ENCODE peak calls at places on chromosome 11, in nine cellular contexts. R is fibroblast of mammary gland; N is adipocyte; U is GM12865; P is Jurkat, Clone E6-1; E is endothelial cell; G is stimulated activated CD4-positive, alpha-beta T cell treated with anti-CD3 and anti-CD28 coated beads, Interleukin-1b, Interleukin-23, amount 100 ng/mL, for 4 hours; K is lower lobe of right lung; W is cardiac muscle cell. H is an unnamed sample.

GRCh38 chr11:118619444-118620205 is 12.2 kb downstream of the PHLDB1 start:
- DNase-seq in R (peak), N (peak), U (no peak), P (no peak), E (no peak), G (no peak), K (peak), W (peak), H (no peak)

GRCh38 chr11:1935156-1936071 is 11.7 kb upstream of the MRPL23 start:
- DNase-seq in R (no peak), N (no peak), U (no peak), P (no peak), E (no peak), G (no peak), K (peak), W (no peak), H (no peak)

GRCh38 chr11:70205049-70205725 is 2.1 kb downstream of the FADD start:
- DNase-seq in R (peak), N (no peak), U (no peak), P (no peak), E (no peak), G (no peak), K (no peak), W (peak), H (no peak)

GRCh38 chr11:112219476-112220232 is 6.6 kb upstream of the PTS start:
- DNase-seq in R (peak), N (peak), U (peak), P (peak), E (peak), G (no peak), K (no peak), W (peak), H (peak)

GRCh38 chr11:96331556-96332168 is 11.3 kb downstream of the MAML2 start:
- DNase-seq in R (no peak), N (no peak), U (peak), P (no peak), E (no peak), G (no peak), K (peak), W (no peak), H (no peak)

GRCh38 chr11:83019888-83020579 is 51.7 kb downstream of the RAB30 start:
- DNase-seq in R (no peak), N (no peak), U (no peak), P (no peak), E (no peak), G (no peak), K (no peak), W (no peak), H (no peak)

GRCh38 chr11:81987829-81988472 is 745.7 kb downstream of the FAM181B start:
- DNase-seq in R (peak), N (no peak), U (peak), P (no peak), E (no peak), G (no peak), K (no peak), W (peak), H (no peak)

GRCh38 chr11:58125469-58125868 is at the start of gene OR9I1:
- DNase-seq in R (no peak), N (no peak), U (no peak), P (no peak), E (no peak), G (no peak), K (no peak), W (no peak), H (no peak)

GRCh38 chr11:16958833-16959232 is 55.4 kb downstream of the PLEKHA7 start:
- DNase-seq in R (no peak), N (no peak), U (peak), P (no peak), E (no peak), G (no peak), K (peak), W (no peak), H (no peak)

GRCh38 chr11:823441-824291 is 4.1 kb upstream of the CRACR2B start:
- DNase-seq in R (no peak), N (no peak), U (no peak), P (no peak), E (no peak), G (no peak), K (no peak), W (no peak), H (no peak)

GRCh38 chr11:61890536-61891330 is 612 bp downstream of the FADS3 start:
- DNase-seq in R (peak), N (peak), U (peak), P (no peak), E (no peak), G (no peak), K (peak), W (peak), H (no peak)